ENCODE peak calls at places on chromosomes 5 and 9, in eight cellular contexts. P is A549; U is mammary epithelial cell; N is neural crest cell; T is activated CD4-positive, alpha-beta T cell treated with anti-CD3 and anti-CD28 coated beads, Interleukin-2, amount 50 U/mL, for 24 hours; W is tibial nerve; K is ELF-1; Y is H54. F is an unnamed sample.
A peak's percentile ranks its signal among the peaks of the same experiment; 100 is the strongest.

GRCh38 chr9:124821247-124821623 is 32.0 kb upstream of the WDR38 start:
- DNase-seq in K (no peak), N (no peak), P (no peak), U (no peak), Y (no peak), W (no peak), T (no peak), F (no peak)

GRCh38 chr5:66306105-66306843 is 162.2 kb downstream of the SREK1 start:
- DNase-seq in K (peak; percentile 74), U (peak; percentile 58), P (peak; percentile 77), W (peak; percentile 56), Y (peak; percentile 61), N (peak; percentile 37), T (no peak), F (peak; percentile 44)

GRCh38 chr9:73270967-73271722 is 119.5 kb downstream of the ANXA1 start:
- DNase-seq in P (peak; percentile 30), N (no peak), T (no peak), U (peak; percentile 88), Y (peak; percentile 19), W (no peak), K (no peak), F (peak; percentile 29)

GRCh38 chr9:134321571-134321930 is 4.7 kb upstream of the RXRA start:
- DNase-seq in K (no peak), U (no peak), P (no peak), N (no peak), W (no peak), T (no peak), Y (no peak), F (no peak)

GRCh38 chr5:39399135-39400036 is 25.4 kb downstream of the DAB2 start:
- DNase-seq in T (no peak), K (no peak), P (peak; percentile 62), U (peak; percentile 95), W (peak; percentile 66), Y (peak; percentile 54), N (no peak), F (peak; percentile 52)

GRCh38 chr5:59132131-59132530 is 549.3 kb downstream of the RAB3C start:
- DNase-seq in U (no peak), N (no peak), T (no peak), W (no peak), K (no peak), P (no peak), Y (no peak), F (no peak)

GRCh38 chr5:132013006-132013689 is 1.7 kb upstream of the ACSL6 start:
- DNase-seq in P (no peak), K (no peak), Y (no peak), T (no peak), N (no peak), W (no peak), U (no peak), F (no peak)

GRCh38 chr5:170166101-170166500 is 60.4 kb downstream of the FOXI1 start:
- DNase-seq in P (no peak), U (no peak), N (no peak), Y (no peak), W (no peak), T (no peak), K (no peak), F (no peak)

GRCh38 chr5:14665949-14666741 is 1.6 kb downstream of the OTULIN start:
- DNase-seq in W (no peak), U (peak; percentile 63), P (peak; percentile 46), T (no peak), K (peak; percentile 44), N (no peak), Y (no peak), F (no peak)

GRCh38 chr9:133166392-133166791 is 2.7 kb upstream of the GBGT1 start:
- DNase-seq in U (no peak), K (no peak), P (no peak), W (no peak), T (no peak), Y (no peak), N (no peak), F (no peak)

GRCh38 chr9:89743576-89744254 is 138.9 kb downstream of the GADD45G start:
- DNase-seq in K (peak; percentile 97), P (no peak), U (no peak), T (no peak), N (no peak), Y (no peak), W (no peak), F (no peak)

GRCh38 chr9:120445974-120446373 is 134.0 kb downstream of the CDK5RAP2 start:
- DNase-seq in T (no peak), W (no peak), Y (no peak), K (no peak), U (no peak), P (no peak), N (no peak), F (no peak)

GRCh38 chr5:115179068-115179958 is 9.6 kb upstream of the TRIM36 start:
- DNase-seq in Y (no peak), T (no peak), W (no peak), N (peak; percentile 22), K (peak; percentile 49), U (no peak), P (peak; percentile 25), F (no peak)

GRCh38 chr5:83430130-83431010 is 41.2 kb upstream of the VCAN start:
- DNase-seq in P (peak; percentile 14), Y (peak; percentile 21), K (peak; percentile 81), N (peak; percentile 67), U (peak; percentile 46), T (peak; percentile 2), W (peak; percentile 56), F (peak; percentile 33)

GRCh38 chr5:58013542-58014258 is 446.2 kb downstream of the PLK2 start:
- DNase-seq in K (no peak), T (no peak), Y (no peak), P (no peak), N (no peak), W (no peak), U (no peak), F (no peak)

GRCh38 chr5:53114988-53115387 is 5.4 kb upstream of the MOCS2 start:
- DNase-seq in N (no peak), U (peak; percentile 23), Y (no peak), W (no peak), K (no peak), T (no peak), P (no peak), F (no peak)

GRCh38 chr9:31067418-31067817 is 1317.0 kb upstream of the ACO1 start:
- DNase-seq in U (no peak), P (no peak), W (no peak), N (no peak), K (no peak), T (no peak), Y (no peak), F (no peak)

GRCh38 chr5:59678959-59679358 is 214.6 kb downstream of the PDE4D start:
- DNase-seq in W (no peak), U (no peak), N (no peak), T (no peak), Y (no peak), K (no peak), P (no peak), F (no peak)

GRCh38 chr5:152063004-152063403 is 138.4 kb upstream of the GLRA1 start:
- DNase-seq in T (no peak), N (no peak), K (no peak), Y (no peak), P (no peak), U (no peak), W (no peak), F (no peak)

GRCh38 chr9:26746357-26747072 is 146.1 kb downstream of the CAAP1 start:
- DNase-seq in T (no peak), P (peak; percentile 13), N (no peak), K (peak; percentile 36), Y (peak; percentile 24), U (peak; percentile 71), W (no peak), F (no peak)

GRCh38 chr9:69090140-69090750 is 54.7 kb downstream of the FXN start:
- DNase-seq in K (peak; percentile 58), N (no peak), U (no peak), P (no peak), W (no peak), T (no peak), Y (no peak), F (no peak)

GRCh38 chr5:68884144-68884754 is 209.6 kb upstream of the SLC30A5 start:
- DNase-seq in W (no peak), K (no peak), Y (no peak), P (no peak), T (no peak), U (no peak), N (no peak), F (no peak)

GRCh38 chr5:74851684-74852353 is 14.4 kb downstream of the FAM169A start:
- DNase-seq in Y (no peak), K (no peak), W (no peak), P (peak; percentile 15), U (peak; percentile 66), T (no peak), N (no peak), F (no peak)

GRCh38 chr9:115717711-115718173 is 435.8 kb upstream of the PAPPA start:
- DNase-seq in P (no peak), U (peak; percentile 37), W (no peak), T (no peak), Y (peak; percentile 28), K (no peak), N (no peak), F (no peak)

GRCh38 chr9:1157836-1158235 is 107.7 kb downstream of the DMRT2 start:
- DNase-seq in U (no peak), Y (no peak), N (no peak), W (no peak), K (no peak), P (no peak), T (no peak), F (no peak)

GRCh38 chr5:13987843-13988464 is 43.5 kb upstream of the DNAH5 start:
- DNase-seq in U (peak; percentile 49), N (peak; percentile 56), P (peak; percentile 71), K (peak; percentile 58), W (peak; percentile 59), T (no peak), Y (peak; percentile 50), F (no peak)

GRCh38 chr5:93305984-93306383 is 275.0 kb downstream of the NR2F1-AS1 start:
- DNase-seq in K (peak; percentile 25), T (no peak), W (no peak), N (no peak), P (no peak), U (peak; percentile 37), Y (no peak), F (no peak)

GRCh38 chr9:69857131-69857530 is 36.5 kb downstream of the CFAP95 start:
- DNase-seq in U (peak; percentile 62), T (no peak), W (no peak), Y (peak; percentile 21), N (no peak), P (no peak), K (no peak), F (no peak)

GRCh38 chr5:149150457-149150856 is 9.2 kb downstream of the ABLIM3 start:
- DNase-seq in Y (no peak), P (no peak), T (no peak), W (no peak), U (no peak), N (no peak), K (no peak), F (peak; percentile 91)

GRCh38 chr5:169301386-169301930 is 519 bp upstream of the SLIT3 start:
- DNase-seq in T (no peak), K (no peak), P (no peak), W (no peak), U (no peak), Y (no peak), N (no peak), F (no peak)

GRCh38 chr5:149422429-149423286 is 43.6 kb upstream of the IL17B start:
- DNase-seq in N (peak; percentile 41), P (no peak), K (peak; percentile 91), Y (no peak), T (no peak), W (no peak), U (no peak), F (no peak)

GRCh38 chr9:101387871-101388506 is 3.2 kb upstream of the BAAT start:
- DNase-seq in K (no peak), Y (no peak), U (peak; percentile 32), W (no peak), P (no peak), T (no peak), N (no peak), F (no peak)

GRCh38 chr9:117772960-117773359 is 68.8 kb downstream of the TLR4 start:
- DNase-seq in N (no peak), Y (peak; percentile 52), T (no peak), K (peak; percentile 33), W (no peak), U (peak; percentile 53), P (no peak), F (no peak)

GRCh38 chr9:4422495-4422894 is 67.8 kb upstream of the SLC1A1 start:
- DNase-seq in T (no peak), N (no peak), K (no peak), P (no peak), Y (no peak), U (no peak), W (no peak), F (no peak)

F was measured in glomerular endothelial cell.